ENCODE peak calls at places on chromosomes 3 and 15, in seven cellular contexts. One of them, this sample, is unnamed.
A peak's percentile ranks its signal among the peaks of the same experiment; 100 is the strongest.

GRCh38 chr3:72164635-72164978 is 379.7 kb upstream of the PROK2 start:
- DNase-seq in adipocyte: no peak
- DNase-seq in HTR-8/SVneo: no peak
- DNase-seq in LHCN-M2: no peak
- DNase-seq in midbrain: no peak
- DNase-seq in ovary: no peak
- DNase-seq in endothelial cell: no peak
- DNase-seq in this sample: no peak

GRCh38 chr15:84009616-84010015 is 226.0 kb upstream of the GOLGA6L4 start:
- DNase-seq in adipocyte: no peak
- DNase-seq in HTR-8/SVneo: no peak
- DNase-seq in LHCN-M2: no peak
- DNase-seq in midbrain: no peak
- DNase-seq in ovary: no peak
- DNase-seq in endothelial cell: no peak
- DNase-seq in this sample: no peak

GRCh38 chr15:69979783-69980182 is 117.9 kb downstream of the TLE3 start:
- DNase-seq in adipocyte: no peak
- DNase-seq in HTR-8/SVneo: no peak
- DNase-seq in LHCN-M2: no peak
- DNase-seq in midbrain: no peak
- DNase-seq in ovary: no peak
- DNase-seq in endothelial cell: no peak
- DNase-seq in this sample: no peak

GRCh38 chr3:45967724-45968123 is 24.5 kb downstream of the CXCR6 start:
- DNase-seq in adipocyte: no peak
- DNase-seq in HTR-8/SVneo: no peak
- DNase-seq in LHCN-M2: no peak
- DNase-seq in midbrain: no peak
- DNase-seq in ovary: no peak
- DNase-seq in endothelial cell: no peak
- DNase-seq in this sample: no peak

GRCh38 chr3:174409085-174409743 is 449.9 kb upstream of the NAALADL2 start:
- DNase-seq in adipocyte: no peak
- DNase-seq in HTR-8/SVneo: no peak
- DNase-seq in LHCN-M2: no peak
- DNase-seq in midbrain: no peak
- DNase-seq in ovary: no peak
- DNase-seq in endothelial cell: no peak
- DNase-seq in this sample: no peak

GRCh38 chr3:14333215-14333614 is 69.2 kb upstream of the SLC6A6 start:
- DNase-seq in adipocyte: no peak
- DNase-seq in HTR-8/SVneo: no peak
- DNase-seq in LHCN-M2: no peak
- DNase-seq in midbrain: no peak
- DNase-seq in ovary: no peak
- DNase-seq in endothelial cell: no peak
- DNase-seq in this sample: no peak

GRCh38 chr15:22259881-22260421 is 179.6 kb downstream of the OR4M2 start:
- DNase-seq in adipocyte: no peak
- DNase-seq in HTR-8/SVneo: no peak
- DNase-seq in LHCN-M2: no peak
- DNase-seq in midbrain: no peak
- DNase-seq in ovary: no peak
- DNase-seq in endothelial cell: no peak
- DNase-seq in this sample: no peak

GRCh38 chr3:43998841-43999805 is 242.6 kb upstream of the TOPAZ1 start:
- DNase-seq in adipocyte: peak; percentile 89
- DNase-seq in HTR-8/SVneo: peak; percentile 59
- DNase-seq in LHCN-M2: peak; percentile 68
- DNase-seq in midbrain: peak; percentile 55
- DNase-seq in ovary: no peak
- DNase-seq in endothelial cell: peak; percentile 32
- DNase-seq in this sample: peak; percentile 13

GRCh38 chr3:177832862-177833261 is 635.6 kb upstream of the TBL1XR1 start:
- DNase-seq in adipocyte: peak; percentile 31
- DNase-seq in HTR-8/SVneo: no peak
- DNase-seq in LHCN-M2: no peak
- DNase-seq in midbrain: peak; percentile 15
- DNase-seq in ovary: no peak
- DNase-seq in endothelial cell: no peak
- DNase-seq in this sample: peak; percentile 56

GRCh38 chr15:89462198-89462912 is 34.0 kb downstream of the RHCG start:
- DNase-seq in adipocyte: no peak
- DNase-seq in HTR-8/SVneo: peak; percentile 51
- DNase-seq in LHCN-M2: peak; percentile 60
- DNase-seq in midbrain: peak; percentile 89
- DNase-seq in ovary: no peak
- DNase-seq in endothelial cell: no peak
- DNase-seq in this sample: peak; percentile 7

GRCh38 chr3:120355486-120355885 is 6.3 kb upstream of the LRRC58 start:
- DNase-seq in adipocyte: no peak
- DNase-seq in HTR-8/SVneo: no peak
- DNase-seq in LHCN-M2: no peak
- DNase-seq in midbrain: no peak
- DNase-seq in ovary: no peak
- DNase-seq in endothelial cell: no peak
- DNase-seq in this sample: no peak

GRCh38 chr3:38151667-38152265 is 13.3 kb downstream of the MYD88 start:
- DNase-seq in adipocyte: no peak
- DNase-seq in HTR-8/SVneo: no peak
- DNase-seq in LHCN-M2: no peak
- DNase-seq in midbrain: no peak
- DNase-seq in ovary: no peak
- DNase-seq in endothelial cell: no peak
- DNase-seq in this sample: no peak

GRCh38 chr15:42846647-42847046 is 73.9 kb downstream of the TTBK2 start:
- DNase-seq in adipocyte: no peak
- DNase-seq in HTR-8/SVneo: no peak
- DNase-seq in LHCN-M2: no peak
- DNase-seq in midbrain: no peak
- DNase-seq in ovary: no peak
- DNase-seq in endothelial cell: no peak
- DNase-seq in this sample: no peak

GRCh38 chr3:169147246-169148008 is 516.1 kb downstream of the MECOM start:
- DNase-seq in adipocyte: peak; percentile 85
- DNase-seq in HTR-8/SVneo: peak; percentile 42
- DNase-seq in LHCN-M2: peak; percentile 85
- DNase-seq in midbrain: no peak
- DNase-seq in ovary: no peak
- DNase-seq in endothelial cell: peak; percentile 52
- DNase-seq in this sample: peak; percentile 54

GRCh38 chr3:61602466-61602865 is 41.1 kb downstream of the PTPRG start:
- DNase-seq in adipocyte: no peak
- DNase-seq in HTR-8/SVneo: no peak
- DNase-seq in LHCN-M2: no peak
- DNase-seq in midbrain: no peak
- DNase-seq in ovary: no peak
- DNase-seq in endothelial cell: no peak
- DNase-seq in this sample: no peak

GRCh38 chr3:182954553-182954952 is 25.8 kb downstream of the DCUN1D1 start:
- DNase-seq in adipocyte: peak; percentile 32
- DNase-seq in HTR-8/SVneo: no peak
- DNase-seq in LHCN-M2: no peak
- DNase-seq in midbrain: no peak
- DNase-seq in ovary: no peak
- DNase-seq in endothelial cell: no peak
- DNase-seq in this sample: no peak

GRCh38 chr3:71542548-71543370 is 40.8 kb downstream of the FOXP1 start:
- DNase-seq in adipocyte: peak; percentile 94
- DNase-seq in HTR-8/SVneo: no peak
- DNase-seq in LHCN-M2: peak; percentile 82
- DNase-seq in midbrain: peak; percentile 72
- DNase-seq in ovary: peak; percentile 75
- DNase-seq in endothelial cell: peak; percentile 13
- DNase-seq in this sample: peak; percentile 97

GRCh38 chr3:100073555-100074307 is 40.6 kb downstream of the FILIP1L start:
- DNase-seq in adipocyte: peak; percentile 84
- DNase-seq in HTR-8/SVneo: peak; percentile 35
- DNase-seq in LHCN-M2: no peak
- DNase-seq in midbrain: peak; percentile 26
- DNase-seq in ovary: peak; percentile 61
- DNase-seq in endothelial cell: peak; percentile 61
- DNase-seq in this sample: peak; percentile 98

GRCh38 chr3:160023476-160023875 is 34.8 kb downstream of the IL12A start:
- DNase-seq in adipocyte: no peak
- DNase-seq in HTR-8/SVneo: no peak
- DNase-seq in LHCN-M2: no peak
- DNase-seq in midbrain: no peak
- DNase-seq in ovary: no peak
- DNase-seq in endothelial cell: no peak
- DNase-seq in this sample: no peak

This sample was measured in fibroblast of villous mesenchyme.